ENCODE peak calls at places on chromosomes 5 and 9, in four cellular contexts. W, N, B and G are unnamed samples.
A peak's percentile ranks its signal among the peaks of the same experiment; 100 is the strongest.

GRCh38 chr9:106075568-106075967 is 381.2 kb downstream of the TMEM38B start:
- DNase-seq in W (no peak), B (no peak), N (no peak), G (no peak)

GRCh38 chr5:109705596-109705995 is 15.9 kb downstream of the MAN2A1 start:
- DNase-seq in W (no peak), B (no peak), N (no peak), G (no peak)

GRCh38 chr9:93303258-93303771 is 119.4 kb downstream of the WNK2 start:
- DNase-seq in W (peak; percentile 34), B (no peak), N (no peak), G (no peak)

GRCh38 chr9:2299156-2299842 is 284.2 kb downstream of the SMARCA2 start:
- DNase-seq in W (peak; percentile 17), B (no peak), N (no peak), G (no peak)

GRCh38 chr9:132486706-132487350 is 76.8 kb downstream of the CFAP77 start:
- DNase-seq in B (no peak), W (no peak), N (no peak), G (no peak)

GRCh38 chr9:131404581-131404980 is 10.7 kb downstream of the PRRC2B start:
- DNase-seq in B (peak; percentile 17), W (no peak), N (no peak), G (no peak)

GRCh38 chr9:124489222-124489621 is 18.0 kb downstream of the NR5A1 start:
- DNase-seq in N (no peak), B (no peak), W (no peak), G (no peak)

GRCh38 chr5:13591621-13592020 is 352.9 kb downstream of the DNAH5 start:
- DNase-seq in B (no peak), W (no peak), N (no peak), G (no peak)

GRCh38 chr5:87109749-87110148 is 157.9 kb upstream of the RASA1 start:
- DNase-seq in B (no peak), W (no peak), N (no peak), G (no peak)

GRCh38 chr9:76521906-76522305 is 62.9 kb downstream of the GCNT1 start:
- DNase-seq in W (no peak), N (no peak), B (no peak), G (no peak)

GRCh38 chr5:125746936-125747335 is 676.3 kb upstream of the GRAMD2B start:
- DNase-seq in B (no peak), N (no peak), W (no peak), G (no peak)

GRCh38 chr5:34005211-34005610 is 2.6 kb downstream of the AMACR start:
- DNase-seq in B (no peak), N (no peak), W (no peak), G (no peak)

GRCh38 chr9:135415586-135415985 is 64.0 kb upstream of the PPP1R26 start:
- DNase-seq in N (no peak), W (no peak), B (no peak), G (no peak)

GRCh38 chr5:126428421-126428820 is 5.2 kb downstream of the GRAMD2B start:
- DNase-seq in W (no peak), N (no peak), B (no peak), G (no peak)

GRCh38 chr5:82307431-82307830 is 29.3 kb upstream of the RPS23 start:
- DNase-seq in N (no peak), W (no peak), B (no peak), G (no peak)

GRCh38 chr5:135139397-135140134 is 105.5 kb upstream of the PITX1 start:
- DNase-seq in W (no peak), N (peak; percentile 45), B (peak; percentile 62), G (no peak)

GRCh38 chr9:128117613-128118471 is 9.7 kb downstream of the PTGES2 start:
- DNase-seq in W (peak; percentile 100), N (peak; percentile 78), B (peak; percentile 72), G (no peak)

GRCh38 chr5:172534229-172535169 is 80.2 kb upstream of the SH3PXD2B start:
- DNase-seq in W (peak; percentile 38), B (no peak), N (no peak), G (no peak)

GRCh38 chr5:139141841-139142240 is 56.3 kb downstream of the SIL1 start:
- DNase-seq in B (no peak), N (peak; percentile 62), W (no peak), G (no peak)

GRCh38 chr9:87684627-87685204 is 41.2 kb upstream of the CTSL start:
- DNase-seq in W (peak; percentile 84), N (peak; percentile 19), B (peak; percentile 60), G (no peak)

GRCh38 chr9:129109952-129110739 is 447 bp downstream of the CRAT start:
- DNase-seq in B (no peak), N (peak; percentile 18), W (peak; percentile 65), G (no peak)

GRCh38 chr5:61805101-61805500 is 473.0 kb downstream of the ZSWIM6 start:
- DNase-seq in N (no peak), B (no peak), W (no peak), G (no peak)

GRCh38 chr9:135173066-135173465 is 85.6 kb downstream of the OLFM1 start:
- DNase-seq in W (no peak), N (no peak), B (no peak), G (no peak)

GRCh38 chr5:72388652-72389051 is 68.5 kb downstream of the PTCD2 start:
- DNase-seq in B (no peak), W (no peak), N (no peak), G (no peak)

GRCh38 chr5:54347221-54347865 is 37.0 kb upstream of the ARL15 start:
- DNase-seq in B (no peak), W (no peak), N (no peak), G (no peak)

GRCh38 chr9:114027159-114027895 is 50.8 kb downstream of the AMBP start:
- DNase-seq in N (no peak), B (no peak), W (peak; percentile 24), G (no peak)

GRCh38 chr5:59500014-59500413 is 393.5 kb downstream of the PDE4D start:
- DNase-seq in B (no peak), W (no peak), N (no peak), G (no peak)

GRCh38 chr9:2780326-2780725 is 63.0 kb downstream of the KCNV2 start:
- DNase-seq in W (no peak), B (no peak), N (no peak), G (no peak)

GRCh38 chr9:77616191-77616590 is 31.9 kb downstream of the GNA14 start:
- DNase-seq in N (no peak), W (no peak), B (no peak), G (no peak)

GRCh38 chr5:67286006-67286405 is 89.4 kb upstream of the CD180 start:
- DNase-seq in W (no peak), N (no peak), B (no peak), G (no peak)

GRCh38 chr5:34869256-34869655 is 30.3 kb downstream of the TTC23L start:
- DNase-seq in N (no peak), W (no peak), B (no peak), G (no peak)

GRCh38 chr9:12861035-12861434 is 86.2 kb downstream of the LURAP1L start:
- DNase-seq in W (no peak), B (no peak), N (no peak), G (no peak)

GRCh38 chr5:81424728-81425127 is 30.8 kb upstream of the ACOT12 start:
- DNase-seq in W (no peak), N (no peak), B (no peak), G (no peak)

GRCh38 chr9:135980926-135981630 is 19.9 kb upstream of the UBAC1 start:
- DNase-seq in W (no peak), B (no peak), N (no peak), G (no peak)

GRCh38 chr5:33628781-33629180 is 188.0 kb downstream of the TARS1 start:
- DNase-seq in W (no peak), B (no peak), N (no peak), G (no peak)

GRCh38 chr9:36040271-36040925 is 3.7 kb downstream of the RECK start:
- DNase-seq in N (no peak), W (no peak), B (no peak), G (no peak)

GRCh38 chr9:117245225-117245624 is 169.6 kb downstream of the ASTN2 start:
- DNase-seq in N (no peak), B (no peak), W (no peak), G (no peak)

GRCh38 chr9:121286973-121287721 is 19.2 kb downstream of the GSN start:
- DNase-seq in N (peak; percentile 86), W (peak; percentile 77), B (peak; percentile 92), G (no peak)

GRCh38 chr9:82302968-82303655 is 314.5 kb downstream of the SPATA31D1 start:
- DNase-seq in N (no peak), B (no peak), W (no peak), G (no peak)

GRCh38 chr5:149775785-149776184 is 45.7 kb downstream of the PPARGC1B start:
- DNase-seq in N (peak; percentile 25), B (peak; percentile 63), W (no peak), G (peak; percentile 23)
- TF ChIP-seq SRF in N (no peak), B (no peak), W (no peak), G (no peak)

GRCh38 chr5:100828756-100829342 is 74.2 kb downstream of the ST8SIA4 start:
- DNase-seq in W (no peak), N (no peak), B (no peak), G (no peak)
- TF ChIP-seq TAF1 in W (no peak), N (no peak), B (no peak), G (no peak)

DNA sequence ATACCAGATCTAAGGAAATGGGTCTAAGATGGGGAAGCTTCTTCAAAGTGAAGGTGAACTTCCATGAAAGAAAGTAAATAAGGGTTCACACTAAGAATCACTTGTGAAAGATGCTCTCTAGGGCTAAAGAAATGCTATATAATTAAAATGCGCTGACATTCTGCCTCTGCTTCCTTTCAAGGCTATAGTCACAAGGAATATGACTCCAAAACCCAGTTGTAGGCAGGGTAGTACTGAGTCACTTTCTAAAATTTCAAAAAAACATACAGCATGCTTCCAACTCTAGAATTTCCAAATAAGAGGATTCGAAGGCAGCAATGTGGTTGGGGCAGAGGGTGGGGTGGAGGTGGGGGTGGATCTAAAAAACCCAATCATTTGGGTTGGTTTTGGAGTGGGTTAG is 84.5 kb downstream of the HMHB1 start:
- DNase-seq in W (no peak), B (no peak), N (no peak), G (no peak)
- TF ChIP-seq SRF in W (no peak), B (no peak), N (no peak), G (no peak)

GRCh38 chr5:179208706-179209358 is 136.4 kb downstream of the ADAMTS2 start:
- DNase-seq in N (no peak), W (no peak), B (no peak), G (no peak)
- TF ChIP-seq TAF1 in N (no peak), W (no peak), B (no peak), G (no peak)

GRCh38 chr9:98851730-98852462 is 44.4 kb downstream of the GALNT12 start:
- DNase-seq in B (no peak), W (no peak), N (no peak), G (no peak)
- TF ChIP-seq SRF in B (peak; percentile 45), W (no peak), N (no peak), G (no peak)

GRCh38 chr5:11269515-11269914 is 508.5 kb upstream of the DAP start:
- DNase-seq in B (no peak), W (no peak), N (peak; percentile 20), G (no peak)

GRCh38 chr5:11277323-11277722 is 516.3 kb upstream of the DAP start:
- DNase-seq in N (no peak), B (no peak), W (no peak), G (no peak)

GRCh38 chr5:11268894-11269293 is 507.9 kb upstream of the DAP start:
- DNase-seq in B (no peak), W (no peak), N (no peak), G (no peak)

GRCh38 chr5:11273180-11273882 is 512.3 kb upstream of the DAP start:
- DNase-seq in W (no peak), N (no peak), B (no peak), G (no peak)
- TF ChIP-seq TAF1 in W (no peak), N (no peak), B (no peak), G (no peak)